ENCODE peak calls at places on chromosomes 13 and 19, in four cellular contexts. G is uterus, A is foreskin fibroblast, H is ascending aorta. S is an unnamed sample.
A peak's percentile ranks its signal among the peaks of the same experiment; 100 is the strongest.

GRCh38 chr19:9768175-9769112 is at the start of gene ZNF846:
- DNase-seq in G (peak; percentile 92), H (peak; percentile 95), A (peak; percentile 95), S (peak; percentile 63)

GRCh38 chr13:40406405-40407138 is 259.9 kb downstream of the FOXO1 start:
- DNase-seq in A (peak; percentile 84), H (no peak), G (peak; percentile 81), S (peak; percentile 46)

GRCh38 chr19:1168877-1169791 is 4.9 kb downstream of the SBNO2 start:
- DNase-seq in H (no peak), A (peak; percentile 84), G (peak; percentile 64), S (no peak)

GRCh38 chr19:4369109-4369887 is 25.9 kb downstream of the MPND start:
- DNase-seq in A (no peak), H (no peak), G (no peak), S (no peak)

GRCh38 chr19:45473366-45474190 is 5.8 kb downstream of the FOSB start:
- DNase-seq in A (no peak), G (no peak), H (no peak), S (no peak)

GRCh38 chr19:55546822-55547614 is 1.7 kb upstream of the SBK3 start:
- DNase-seq in H (peak; percentile 94), A (peak; percentile 89), G (peak; percentile 65), S (no peak)

GRCh38 chr13:95564948-95565347 is 12.4 kb downstream of the CLDN10 start:
- DNase-seq in H (no peak), G (no peak), A (peak; percentile 58), S (no peak)

GRCh38 chr13:46687810-46688209 is 109.2 kb downstream of the ESD start:
- DNase-seq in H (no peak), A (no peak), G (no peak), S (no peak)

GRCh38 chr19:42555801-42556200 is 27.5 kb upstream of the CEACAM1 start:
- DNase-seq in A (no peak), H (no peak), G (no peak), S (no peak)

GRCh38 chr13:97435794-97436193 is 1.8 kb downstream of the RAP2A start:
- DNase-seq in H (no peak), A (peak; percentile 14), G (no peak), S (no peak)

GRCh38 chr19:45876161-45876410 is 9.9 kb downstream of the IRF2BP1 start:
- DNase-seq in G (no peak), A (no peak), H (no peak), S (no peak)

GRCh38 chr13:83839158-83839557 is 43.1 kb downstream of the SLITRK1 start:
- DNase-seq in H (no peak), G (no peak), A (no peak), S (no peak)

GRCh38 chr13:91162180-91162579 is 185.3 kb upstream of the MIR17HG start:
- DNase-seq in G (no peak), H (no peak), A (no peak), S (no peak)

GRCh38 chr19:58550362-58551122 is 4.4 kb downstream of the CHMP2A start:
- DNase-seq in G (no peak), H (peak; percentile 60), A (no peak), S (no peak)

GRCh38 chr19:46210634-46211033 is 18.9 kb upstream of the IGFL1 start:
- DNase-seq in G (no peak), A (no peak), H (no peak), S (no peak)

GRCh38 chr13:57582032-57582431 is 49.5 kb upstream of the PCDH17 start:
- DNase-seq in H (no peak), G (no peak), A (no peak), S (no peak)

GRCh38 chr13:65091031-65091430 is 2139.1 kb downstream of the PCDH9 start:
- DNase-seq in A (no peak), G (no peak), H (no peak), S (no peak)

GRCh38 chr19:15288146-15288963 is 44.0 kb downstream of the BRD4 start:
- DNase-seq in A (no peak), G (no peak), H (no peak), S (no peak)

GRCh38 chr19:50465986-50466771 is 10.1 kb upstream of the EMC10 start:
- DNase-seq in A (no peak), H (no peak), G (no peak), S (no peak)

DNA sequence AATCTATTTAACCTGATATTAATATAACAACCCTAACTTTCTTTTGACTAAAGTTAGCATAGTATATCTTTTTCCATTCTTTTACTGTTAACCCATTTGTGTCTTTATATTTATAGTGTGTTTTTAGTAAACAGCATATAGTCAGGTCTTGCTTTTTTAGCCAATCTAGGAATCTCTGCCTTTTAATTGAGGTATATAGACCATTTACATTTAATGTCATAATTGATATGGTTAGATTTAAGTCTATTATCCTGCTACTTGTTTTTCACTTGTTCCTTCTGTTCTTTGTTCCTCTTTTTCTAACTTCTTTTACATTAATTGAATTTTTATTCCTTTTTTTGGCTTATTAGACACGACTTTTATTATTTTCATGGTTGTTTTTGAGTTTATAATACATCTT is 174.4 kb downstream of the KCTD15 start:
- DNase-seq in H (no peak), G (no peak), A (no peak), S (no peak)
- H3K4me3 ChIP-seq in H (no peak overlapping the region), G (no peak overlapping the region), A (no peak overlapping the region), S (no peak overlapping the region)

GRCh38 chr13:48436661-48437242 is 23.8 kb upstream of the LPAR6 start:
- DNase-seq in H (no peak), A (no peak), G (no peak), S (no peak)
- H3K4me3 ChIP-seq in H (peak overlapping the region; percentile 31), A (no peak overlapping the region), G (no peak overlapping the region), S (no peak overlapping the region)

GRCh38 chr13:28384789-28385188 is 110.1 kb downstream of the FLT1 start:
- DNase-seq in A (no peak), G (no peak), H (no peak), S (no peak)
- H3K4me3 ChIP-seq in A (no peak overlapping the region), G (no peak overlapping the region), H (no peak overlapping the region), S (no peak overlapping the region)

GRCh38 chr13:48146122-48146521 is 51.2 kb upstream of the MED4 start:
- DNase-seq in A (no peak), G (no peak), H (no peak), S (no peak)
- H3K4me3 ChIP-seq in A (no peak overlapping the region), G (no peak overlapping the region), H (no peak overlapping the region), S (no peak overlapping the region)

GRCh38 chr19:47598407-47599349 is 10.3 kb upstream of the BICRA start:
- DNase-seq in G (peak; percentile 87), H (peak; percentile 90), A (peak; percentile 95), S (peak; percentile 87)
- H3K4me3 ChIP-seq in G (peak overlapping the region; percentile 30), H (peak overlapping the region; percentile 69), A (peak overlapping the region; percentile 61), S (peak overlapping the region; percentile 55)

GRCh38 chr19:13164370-13165090 is 14.3 kb downstream of the IER2 start:
- DNase-seq in G (peak; percentile 64), A (no peak), H (peak; percentile 75), S (no peak)
- H3K4me3 ChIP-seq in G (peak overlapping the region; percentile 14), A (peak overlapping the region; percentile 22), H (peak overlapping the region; percentile 58), S (no peak overlapping the region)

GRCh38 chr19:11435057-11435832 is at the start of the genes ODAD3 and PRKCSH:
- DNase-seq in A (peak; percentile 99), H (peak; percentile 99), G (peak; percentile 99), S (peak; percentile 97)

GRCh38 chr19:11437955-11438354 is 2.5 kb downstream of the PRKCSH start:
- DNase-seq in G (no peak), H (no peak), A (no peak), S (no peak)

GRCh38 chr19:11435833-11436313 is 438 bp downstream of the PRKCSH start:
- DNase-seq in A (peak; percentile 32), G (no peak), H (no peak), S (no peak)

GRCh38 chr19:11434703-11435056 is 241 bp downstream of the ODAD3 start:
- DNase-seq in G (peak; percentile 37), A (no peak), H (no peak), S (no peak)
- H3K4me3 ChIP-seq in G (peak overlapping the region; percentile 43), A (peak overlapping the region; percentile 93), H (peak overlapping the region; percentile 93), S (peak overlapping the region; percentile 59)

GRCh38 chr13:106103779-106104178 is 431.7 kb downstream of the EFNB2 start:
- DNase-seq in H (no peak), A (peak; percentile 59), G (no peak), S (no peak)

GRCh38 chr13:106105153-106105552 is 430.3 kb downstream of the EFNB2 start:
- DNase-seq in G (no peak), H (no peak), A (peak; percentile 60), S (no peak)

GRCh38 chr13:106101201-106101600 is 434.3 kb downstream of the EFNB2 start:
- DNase-seq in H (no peak), G (no peak), A (no peak), S (no peak)

GRCh38 chr13:106102776-106103175 is 432.7 kb downstream of the EFNB2 start:
- DNase-seq in G (no peak), H (no peak), A (no peak), S (no peak)

DNA sequence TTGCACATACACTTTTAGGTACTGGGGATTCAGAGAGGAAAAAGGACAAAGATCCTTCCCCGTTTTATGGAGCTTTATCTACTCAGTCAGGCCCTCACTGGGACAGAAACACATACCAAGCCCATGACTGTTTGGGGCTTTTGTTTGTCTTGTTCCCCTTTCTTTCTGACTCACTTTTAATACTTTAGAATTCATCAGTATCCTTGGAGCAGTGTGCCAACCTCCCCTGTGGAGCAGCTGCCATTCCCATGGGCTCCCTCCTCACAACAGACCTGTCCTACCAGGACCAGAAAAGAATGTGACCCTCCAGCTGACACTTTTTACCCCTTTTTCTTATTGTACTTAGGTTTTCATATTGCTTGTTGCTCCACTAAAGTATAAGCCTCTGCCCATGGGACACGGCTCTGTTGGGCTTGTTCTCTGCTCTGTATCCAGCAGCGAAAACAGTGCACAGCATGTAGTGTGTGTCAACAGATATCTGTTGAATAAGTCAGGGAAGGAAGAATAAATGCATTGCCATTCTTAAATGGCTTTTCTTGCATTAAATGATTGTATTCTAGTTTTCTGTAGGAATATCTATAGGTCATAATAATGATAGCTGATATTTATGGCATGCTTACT is 431.1 kb downstream of the EFNB2 start:
- DNase-seq in A (peak; percentile 88), H (no peak), G (no peak), S (peak; percentile 59)
- H3K4me3 ChIP-seq in A (no peak overlapping the region), H (no peak overlapping the region), G (no peak overlapping the region), S (no peak overlapping the region)

DNA sequence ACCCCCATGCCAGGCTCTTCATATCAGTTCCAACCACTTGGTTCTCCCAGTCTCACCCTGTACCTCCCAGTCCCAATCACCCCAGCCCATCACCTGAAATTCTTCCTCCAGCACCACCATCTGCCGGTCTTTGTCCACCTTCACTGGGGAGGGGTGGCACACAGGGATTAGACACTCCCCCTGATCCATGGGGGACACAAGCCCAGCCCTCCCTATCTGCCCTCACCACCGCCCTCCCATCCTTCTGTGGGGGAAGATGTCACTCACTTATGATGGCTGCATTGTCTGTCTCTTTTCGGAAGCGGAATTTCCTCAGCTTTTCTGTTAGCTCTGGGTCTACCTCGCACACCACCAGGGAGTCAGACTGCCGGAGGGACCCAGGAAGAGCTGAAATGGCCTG is 675 bp downstream of the GMFG start:
- DNase-seq in A (no peak), H (no peak), G (no peak), S (no peak)
- H3K4me3 ChIP-seq in A (no peak overlapping the region), H (peak overlapping the region; percentile 40), G (no peak overlapping the region), S (no peak overlapping the region)

S was measured in AG04449.